ENCODE peak calls at places on chromosomes 5 and 9, in nine cellular contexts. C, P, K, D, T, B, Y, M and I are unnamed samples.

GRCh38 chr9:93257808-93258331 is 73.9 kb downstream of the WNK2 start:
- DNase-seq in C (no peak), P (no peak), K (no peak), D (no peak), T (no peak), B (no peak), Y (no peak), M (no peak), I (no peak)

GRCh38 chr9:127318651-127319167 is 54.1 kb downstream of the GARNL3 start:
- DNase-seq in C (no peak), P (no peak), K (no peak), D (no peak), T (no peak), B (peak), Y (no peak), M (no peak), I (no peak)

GRCh38 chr9:118362123-118362522 is 657.9 kb downstream of the TLR4 start:
- DNase-seq in C (no peak), P (no peak), K (no peak), D (no peak), T (no peak), B (peak), Y (no peak), M (no peak), I (no peak)

GRCh38 chr5:160960592-160960991 is 108.6 kb upstream of the ATP10B start:
- DNase-seq in C (no peak), P (no peak), K (no peak), D (no peak), T (no peak), B (no peak), Y (no peak), M (no peak), I (no peak)

GRCh38 chr5:173396311-173396993 is 68.2 kb upstream of the STC2 start:
- DNase-seq in C (no peak), P (no peak), K (no peak), D (no peak), T (peak), B (no peak), Y (no peak), M (no peak), I (peak)

GRCh38 chr5:54383225-54383624 is 72.3 kb upstream of the HSPB3 start:
- DNase-seq in C (no peak), P (no peak), K (no peak), D (no peak), T (no peak), B (no peak), Y (no peak), M (no peak), I (peak)

GRCh38 chr9:133978226-133979123 is 13.6 kb downstream of the VAV2 start:
- DNase-seq in C (no peak), P (no peak), K (no peak), D (no peak), T (no peak), B (no peak), Y (no peak), M (no peak), I (no peak)

GRCh38 chr5:118022062-118022461 is 966.3 kb downstream of the DTWD2 start:
- DNase-seq in C (no peak), P (no peak), K (no peak), D (no peak), T (no peak), B (no peak), Y (no peak), M (no peak), I (no peak)

GRCh38 chr9:136587944-136588662 is 42.3 kb upstream of the NOTCH1 start:
- DNase-seq in C (peak), P (no peak), K (peak), D (no peak), T (peak), B (no peak), Y (no peak), M (peak), I (no peak)

GRCh38 chr5:129241755-129242154 is 147.2 kb downstream of the ISOC1 start:
- DNase-seq in C (no peak), P (no peak), K (no peak), D (no peak), T (no peak), B (no peak), Y (no peak), M (peak), I (no peak)

GRCh38 chr9:18632624-18633407 is 158.9 kb downstream of the ADAMTSL1 start:
- DNase-seq in C (no peak), P (no peak), K (no peak), D (no peak), T (no peak), B (peak), Y (no peak), M (no peak), I (peak)

GRCh38 chr9:137647096-137647709 is 28.4 kb downstream of the EHMT1 start:
- DNase-seq in C (peak), P (no peak), K (no peak), D (no peak), T (no peak), B (no peak), Y (no peak), M (no peak), I (no peak)

GRCh38 chr5:80142996-80143395 is 107.8 kb downstream of the THBS4 start:
- DNase-seq in C (no peak), P (no peak), K (no peak), D (no peak), T (no peak), B (no peak), Y (no peak), M (no peak), I (no peak)

GRCh38 chr5:115947260-115947659 is 15.0 kb upstream of the LVRN start:
- DNase-seq in C (no peak), P (no peak), K (no peak), D (no peak), T (no peak), B (no peak), Y (no peak), M (no peak), I (peak)

GRCh38 chr5:6574537-6574936 is 58.3 kb downstream of the NSUN2 start:
- DNase-seq in C (no peak), P (no peak), K (no peak), D (no peak), T (no peak), B (no peak), Y (no peak), M (peak), I (no peak)

GRCh38 chr9:127336708-127337352 is 60.1 kb upstream of the SLC2A8 start:
- DNase-seq in C (no peak), P (no peak), K (no peak), D (peak), T (no peak), B (peak), Y (no peak), M (no peak), I (peak)

GRCh38 chr9:33092634-33093033 is 16.2 kb upstream of the SMU1 start:
- DNase-seq in C (no peak), P (no peak), K (no peak), D (no peak), T (no peak), B (no peak), Y (no peak), M (no peak), I (no peak)

GRCh38 chr5:124996764-124997077 is 250.3 kb upstream of the ZNF608 start:
- DNase-seq in C (no peak), P (no peak), K (no peak), D (no peak), T (peak), B (no peak), Y (no peak), M (no peak), I (peak)